ENCODE peak calls at places on chromosomes 12 and 14, in five cellular contexts. N is CD4-positive, alpha-beta T cell; W is GM12878; E is Karpas-422; C is stomach. D is an unnamed sample.

GRCh38 chr12:88408828-88409227 is 171.4 kb downstream of the KITLG start:
- DNase-seq in N (no peak), W (no peak), E (no peak), C (no peak), D (no peak)

GRCh38 chr14:98912655-98913054 is 359.3 kb downstream of the BCL11B start:
- DNase-seq in N (no peak), W (no peak), E (no peak), C (no peak), D (no peak)

GRCh38 chr14:71610797-71611196 is 321.4 kb upstream of the RGS6 start:
- DNase-seq in N (no peak), W (no peak), E (no peak), C (no peak), D (no peak)

GRCh38 chr12:124398578-124399227 is 103.8 kb downstream of the RFLNA start:
- DNase-seq in N (no peak), W (no peak), E (no peak), C (peak), D (no peak)

GRCh38 chr12:11885261-11886038 is 185.3 kb upstream of the BCL2L14 start:
- DNase-seq in N (no peak), W (no peak), E (no peak), C (peak), D (no peak)

GRCh38 chr12:83826112-83826511 is 1086.5 kb downstream of the SLC6A15 start:
- DNase-seq in N (no peak), W (no peak), E (peak), C (peak), D (no peak)

GRCh38 chr14:34843011-34843554 is 32.1 kb downstream of the BAZ1A start:
- DNase-seq in N (no peak), W (peak), E (no peak), C (no peak), D (no peak)

GRCh38 chr12:19304149-19304780 is 135.0 kb upstream of the AEBP2 start:
- DNase-seq in N (no peak), W (no peak), E (no peak), C (no peak), D (no peak)

GRCh38 chr12:108594-108993 is 42.0 kb downstream of the IQSEC3 start:
- DNase-seq in N (no peak), W (no peak), E (no peak), C (peak), D (no peak)

GRCh38 chr14:36254020-36254614 is 66.3 kb downstream of the MBIP start:
- DNase-seq in N (no peak), W (no peak), E (no peak), C (no peak), D (no peak)

GRCh38 chr12:7905071-7905470 is 30.9 kb downstream of the SLC2A3 start:
- DNase-seq in N (no peak), W (no peak), E (no peak), C (no peak), D (no peak)

GRCh38 chr12:56599797-56600196 is 30.3 kb downstream of the BAZ2A start:
- DNase-seq in N (no peak), W (no peak), E (no peak), C (no peak), D (no peak)

GRCh38 chr12:75892779-75893408 is 138.7 kb downstream of the PHLDA1 start:
- DNase-seq in N (no peak), W (no peak), E (no peak), C (no peak), D (no peak)

GRCh38 chr12:124754949-124755800 is 108.5 kb downstream of the SCARB1 start:
- DNase-seq in N (no peak), W (no peak), E (peak), C (peak), D (peak)

GRCh38 chr14:105487449-105487985 is 831 bp downstream of the CRIP1 start:
- DNase-seq in N (peak), W (no peak), E (peak), C (peak), D (no peak)

GRCh38 chr14:59507752-59508103 is 23.4 kb downstream of the JKAMP start:
- DNase-seq in N (no peak), W (no peak), E (no peak), C (no peak), D (no peak)

GRCh38 chr14:97688626-97689336 is 891.6 kb downstream of the VRK1 start:
- DNase-seq in N (no peak), W (no peak), E (no peak), C (no peak), D (no peak)

GRCh38 chr12:113162102-113163029 is 12.8 kb downstream of the CFAP73 start:
- DNase-seq in N (no peak), W (no peak), E (peak), C (no peak), D (no peak)

GRCh38 chr14:35355981-35356839 is 48.3 kb downstream of the NFKBIA start:
- DNase-seq in N (no peak), W (no peak), E (no peak), C (no peak), D (no peak)

GRCh38 chr14:68856572-68856971 is 63.7 kb upstream of the ZFP36L1 start:
- DNase-seq in N (no peak), W (no peak), E (no peak), C (no peak), D (no peak)
- H3K27ac ChIP-seq in N (no peak), W (no peak), E (no peak), C (no peak), D (no peak)

GRCh38 chr12:131002271-131002670 is 48.6 kb downstream of the ADGRD1 start:
- DNase-seq in N (no peak), W (peak), E (no peak), C (no peak), D (no peak)

GRCh38 chr12:131000000-131000486 is 46.3 kb downstream of the ADGRD1 start:
- DNase-seq in N (no peak), W (no peak), E (no peak), C (no peak), D (no peak)

GRCh38 chr12:131003036-131003435 is 49.3 kb downstream of the ADGRD1 start:
- DNase-seq in N (no peak), W (no peak), E (no peak), C (no peak), D (no peak)

GRCh38 chr12:131003676-131004075 is 50.0 kb downstream of the ADGRD1 start:
- DNase-seq in N (no peak), W (no peak), E (no peak), C (no peak), D (no peak)

DNA sequence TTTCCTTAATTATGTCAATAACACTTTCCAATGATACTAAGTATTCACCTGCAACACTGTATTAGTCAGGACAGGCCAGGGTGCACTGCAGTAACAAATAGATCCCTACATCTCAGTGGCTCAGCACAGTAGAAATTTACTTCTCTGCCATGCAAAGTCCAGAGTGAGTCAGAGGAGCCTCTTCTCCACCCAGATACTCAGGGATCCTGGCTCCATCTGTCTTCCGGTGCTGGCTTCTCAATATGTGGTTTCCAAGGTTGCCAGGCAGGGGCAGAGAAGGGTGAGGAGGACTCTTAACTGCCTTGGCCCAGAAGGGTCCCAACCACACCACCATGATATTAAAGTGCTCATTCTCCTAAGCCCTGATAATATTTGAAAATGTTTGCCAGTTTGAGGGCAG is 47.8 kb downstream of the ADGRD1 start:
- DNase-seq in N (no peak), W (no peak), E (no peak), C (no peak), D (no peak)
- H3K27ac ChIP-seq in N (no peak), W (peak), E (no peak), C (no peak), D (no peak)

DNA sequence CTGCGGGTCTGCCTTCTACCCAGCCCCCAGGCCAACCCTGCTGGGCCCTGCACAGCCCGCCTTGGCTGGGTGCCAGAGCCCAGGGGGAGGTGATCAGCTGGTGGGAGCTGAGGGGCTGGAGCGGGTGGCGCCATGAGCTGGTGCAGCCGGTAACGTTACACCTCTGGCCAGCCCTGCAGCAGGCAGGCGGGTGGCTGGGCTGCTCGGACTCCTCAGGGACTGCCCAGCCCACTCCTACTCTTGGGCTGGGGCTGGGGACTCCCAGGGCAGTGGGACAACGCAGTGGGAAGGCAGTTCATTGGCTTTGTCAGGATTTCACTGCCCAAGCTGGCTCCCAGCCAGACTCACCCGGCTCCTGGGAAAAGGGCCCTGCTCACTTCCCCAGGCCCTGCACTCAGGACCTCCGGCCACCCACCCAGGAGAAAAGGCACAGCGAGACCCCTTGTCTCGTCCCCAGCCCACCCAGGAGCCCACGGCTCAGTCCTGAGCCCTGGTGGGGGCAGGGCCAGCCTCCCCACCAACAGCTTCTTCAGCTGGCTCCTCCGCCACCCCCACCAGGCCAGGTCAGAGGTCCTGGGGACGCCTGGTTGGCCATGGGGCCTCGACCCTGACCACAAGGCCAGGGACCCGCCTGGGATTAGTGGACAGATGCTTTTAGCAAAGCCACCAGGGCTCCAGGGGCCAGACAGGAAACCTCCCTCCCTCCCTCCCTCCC is 1.0 kb downstream of the PGF start:
- DNase-seq in N (no peak), W (no peak), E (no peak), C (no peak), D (no peak)
- H3K27ac ChIP-seq in N (no peak), W (no peak), E (no peak), C (peak), D (no peak)

DNA sequence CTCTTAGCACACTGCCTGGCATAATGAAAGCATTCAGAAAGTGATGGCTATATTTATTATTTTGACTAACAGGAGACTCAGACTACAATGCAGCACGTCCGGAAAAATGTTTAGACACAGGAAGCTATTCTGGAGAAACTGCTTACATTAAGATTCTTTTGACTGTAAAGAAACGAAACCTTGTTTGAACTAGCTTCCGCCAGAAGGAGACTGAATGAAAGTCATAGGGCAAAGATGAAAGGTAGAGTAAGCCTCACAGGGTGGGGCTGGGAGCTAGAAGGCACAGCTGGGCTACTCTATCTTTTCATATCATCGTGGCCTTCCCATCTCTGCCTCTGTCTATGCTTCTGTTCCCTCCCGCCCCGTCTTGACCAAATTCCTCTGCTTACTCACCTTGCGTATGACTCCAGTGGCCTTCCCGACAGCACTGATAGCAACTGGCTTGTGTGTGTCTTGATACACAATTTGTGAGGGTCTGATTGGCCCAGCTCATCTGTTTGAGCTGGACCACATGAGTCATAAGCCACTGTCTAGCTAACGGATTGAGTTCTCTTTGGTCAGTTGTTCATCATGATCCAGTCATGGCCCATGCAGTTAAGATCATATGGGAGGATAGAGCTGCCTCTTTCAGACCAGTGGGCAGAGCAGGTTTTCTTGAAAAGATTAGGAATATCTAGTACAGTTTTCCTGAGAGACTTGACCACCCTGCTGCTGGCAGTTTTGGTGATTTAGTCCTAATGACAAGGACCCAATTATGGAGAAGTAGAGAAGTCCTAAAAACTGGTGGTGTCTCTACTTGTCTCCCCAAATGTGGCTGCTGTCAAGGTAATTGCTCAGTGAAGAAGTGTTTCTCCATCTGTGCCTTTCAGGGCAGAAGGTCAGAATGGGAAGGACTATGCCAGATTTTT is 151.5 kb upstream of the SLC38A2 start:
- DNase-seq in N (peak), W (no peak), E (no peak), C (no peak), D (no peak)
- H3K27ac ChIP-seq in N (peak), W (no peak), E (no peak), C (peak), D (peak)

DNA sequence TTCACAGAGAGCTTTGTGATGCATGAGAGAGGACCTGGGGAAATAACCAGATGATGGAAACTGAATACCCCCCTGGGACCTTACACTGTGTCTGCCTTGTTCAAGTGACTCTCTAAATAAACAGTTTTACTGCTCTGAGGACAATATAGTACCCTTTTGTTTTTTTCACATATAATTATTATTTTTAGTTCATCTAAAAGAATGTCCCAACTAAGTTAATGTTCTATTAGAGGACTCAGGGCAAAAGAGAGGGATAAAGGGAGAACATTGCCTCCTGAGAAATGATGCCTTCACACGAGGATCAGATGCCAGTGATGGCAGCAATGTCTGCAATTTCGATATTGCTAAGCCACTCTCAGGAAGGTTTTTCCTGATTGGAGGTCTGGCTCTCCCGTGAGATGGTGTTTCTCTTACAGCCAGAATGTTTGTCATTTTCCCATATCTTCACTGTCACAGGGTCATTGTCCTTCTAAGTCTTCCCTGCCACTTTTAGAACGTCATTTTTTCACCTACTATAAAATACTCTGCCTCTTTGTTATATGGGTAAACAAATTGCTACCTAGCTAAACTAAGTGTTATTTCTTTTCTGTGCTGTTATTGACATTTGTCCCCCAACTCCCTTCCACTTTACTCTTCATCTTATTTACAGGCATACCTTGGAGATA is 201.6 kb downstream of the RAD51B start:
- DNase-seq in N (no peak), W (peak), E (no peak), C (no peak), D (no peak)
- H3K27ac ChIP-seq in N (no peak), W (peak), E (no peak), C (no peak), D (no peak)

DNA sequence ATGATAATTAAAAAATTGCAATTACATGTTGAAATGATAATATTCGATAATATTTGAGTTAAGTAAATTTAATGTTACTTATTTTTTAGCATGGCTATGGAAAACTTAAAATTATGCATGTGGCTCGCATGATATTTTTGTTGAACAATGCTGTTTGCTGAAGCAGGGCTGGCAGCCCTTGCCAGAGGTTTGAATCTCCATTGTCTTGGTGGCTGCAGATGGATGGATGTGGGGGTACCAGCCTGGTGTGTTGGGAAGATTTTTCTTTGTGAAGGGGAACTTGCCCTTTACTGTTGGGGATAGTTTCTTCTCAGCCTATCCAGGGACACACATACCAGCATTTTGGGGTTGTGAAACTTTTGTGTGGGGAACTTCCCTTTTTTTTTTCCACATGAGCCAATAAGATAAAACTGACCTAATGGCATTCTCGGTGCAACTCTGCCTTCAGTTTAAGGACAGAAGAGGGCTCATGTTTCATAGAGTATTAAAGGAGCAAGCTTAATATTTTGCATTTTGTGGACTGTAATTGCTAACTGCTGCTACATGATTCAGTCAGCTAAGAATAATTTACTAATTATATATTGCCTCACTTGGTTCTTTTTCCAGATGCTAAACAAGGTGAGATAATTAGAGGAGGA is 8.8 kb downstream of the RASSF3 start:
- DNase-seq in N (no peak), W (peak), E (peak), C (no peak), D (no peak)
- H3K27ac ChIP-seq in N (peak), W (peak), E (peak), C (peak), D (no peak)

D was measured in caudate nucleus.